ENCODE peak calls at places on chromosome 19, in six cellular contexts. One of them, this sample, is unnamed.

GRCh38 chr19:31223805-31224534 is 125.3 kb downstream of the TSHZ3 start:
- DNase-seq in NCI-H1105 treated with DMSO at 0.1 percent for 48 hours: no peak
- DNase-seq in foreskin fibroblast: peak
- DNase-seq in M059J: peak
- DNase-seq in NCI-H460: no peak
- DNase-seq in SK-N-SH: no peak
- DNase-seq in this sample: peak

GRCh38 chr19:28868836-28869235 is 344.1 kb downstream of the UQCRFS1 start:
- DNase-seq in NCI-H1105 treated with DMSO at 0.1 percent for 48 hours: no peak
- DNase-seq in foreskin fibroblast: no peak
- DNase-seq in M059J: no peak
- DNase-seq in NCI-H460: no peak
- DNase-seq in SK-N-SH: no peak
- DNase-seq in this sample: no peak

GRCh38 chr19:9808855-9809646 is 9.8 kb downstream of the FBXL12 start:
- DNase-seq in NCI-H1105 treated with DMSO at 0.1 percent for 48 hours: no peak
- DNase-seq in foreskin fibroblast: no peak
- DNase-seq in M059J: no peak
- DNase-seq in NCI-H460: no peak
- DNase-seq in SK-N-SH: no peak
- DNase-seq in this sample: no peak

GRCh38 chr19:16659464-16659831 is 496 bp downstream of the SMIM7 start:
- DNase-seq in NCI-H1105 treated with DMSO at 0.1 percent for 48 hours: no peak
- DNase-seq in foreskin fibroblast: no peak
- DNase-seq in M059J: no peak
- DNase-seq in NCI-H460: no peak
- DNase-seq in SK-N-SH: no peak
- DNase-seq in this sample: no peak

GRCh38 chr19:807627-808175 is 10.4 kb downstream of the PTBP1 start:
- DNase-seq in NCI-H1105 treated with DMSO at 0.1 percent for 48 hours: no peak
- DNase-seq in foreskin fibroblast: no peak
- DNase-seq in M059J: no peak
- DNase-seq in NCI-H460: no peak
- DNase-seq in SK-N-SH: peak
- DNase-seq in this sample: no peak

GRCh38 chr19:23521471-23521870 is 126.2 kb upstream of the ZNF91 start:
- DNase-seq in NCI-H1105 treated with DMSO at 0.1 percent for 48 hours: no peak
- DNase-seq in foreskin fibroblast: no peak
- DNase-seq in M059J: no peak
- DNase-seq in NCI-H460: no peak
- DNase-seq in SK-N-SH: no peak
- DNase-seq in this sample: no peak

GRCh38 chr19:33096005-33096404 is 15.0 kb downstream of the GPATCH1 start:
- DNase-seq in NCI-H1105 treated with DMSO at 0.1 percent for 48 hours: no peak
- DNase-seq in foreskin fibroblast: no peak
- DNase-seq in M059J: no peak
- DNase-seq in NCI-H460: no peak
- DNase-seq in SK-N-SH: no peak
- DNase-seq in this sample: no peak

GRCh38 chr19:23787106-23787505 is 28.4 kb upstream of the ZNF681 start:
- DNase-seq in NCI-H1105 treated with DMSO at 0.1 percent for 48 hours: no peak
- DNase-seq in foreskin fibroblast: no peak
- DNase-seq in M059J: peak
- DNase-seq in NCI-H460: no peak
- DNase-seq in SK-N-SH: no peak
- DNase-seq in this sample: peak

GRCh38 chr19:53088091-53088490 is 15.1 kb downstream of the ZNF160 start:
- DNase-seq in NCI-H1105 treated with DMSO at 0.1 percent for 48 hours: no peak
- DNase-seq in foreskin fibroblast: no peak
- DNase-seq in M059J: no peak
- DNase-seq in NCI-H460: no peak
- DNase-seq in SK-N-SH: no peak
- DNase-seq in this sample: no peak

GRCh38 chr19:19321143-19321577 is 531 bp downstream of the MAU2 start:
- DNase-seq in NCI-H1105 treated with DMSO at 0.1 percent for 48 hours: peak
- DNase-seq in foreskin fibroblast: no peak
- DNase-seq in M059J: peak
- DNase-seq in NCI-H460: no peak
- DNase-seq in SK-N-SH: peak
- DNase-seq in this sample: peak

GRCh38 chr19:32744555-32745325 is 25.2 kb downstream of the TDRD12 start:
- DNase-seq in NCI-H1105 treated with DMSO at 0.1 percent for 48 hours: no peak
- DNase-seq in foreskin fibroblast: no peak
- DNase-seq in M059J: no peak
- DNase-seq in NCI-H460: no peak
- DNase-seq in SK-N-SH: no peak
- DNase-seq in this sample: no peak

GRCh38 chr19:29681422-29682235 is 16.4 kb downstream of the PLEKHF1 start:
- DNase-seq in NCI-H1105 treated with DMSO at 0.1 percent for 48 hours: no peak
- DNase-seq in foreskin fibroblast: no peak
- DNase-seq in M059J: no peak
- DNase-seq in NCI-H460: no peak
- DNase-seq in SK-N-SH: no peak
- DNase-seq in this sample: no peak

GRCh38 chr19:33621065-33621785 is 528 bp upstream of the CHST8 start:
- DNase-seq in NCI-H1105 treated with DMSO at 0.1 percent for 48 hours: no peak
- DNase-seq in foreskin fibroblast: no peak
- DNase-seq in M059J: no peak
- DNase-seq in NCI-H460: no peak
- DNase-seq in SK-N-SH: no peak
- DNase-seq in this sample: no peak

GRCh38 chr19:17513801-17514200 is 2.4 kb downstream of the PGLS start:
- DNase-seq in NCI-H1105 treated with DMSO at 0.1 percent for 48 hours: no peak
- DNase-seq in foreskin fibroblast: no peak
- DNase-seq in M059J: peak
- DNase-seq in NCI-H460: no peak
- DNase-seq in SK-N-SH: no peak
- DNase-seq in this sample: peak

GRCh38 chr19:13783565-13784500 is 9.6 kb downstream of the C19orf53 start:
- DNase-seq in NCI-H1105 treated with DMSO at 0.1 percent for 48 hours: no peak
- DNase-seq in foreskin fibroblast: no peak
- DNase-seq in M059J: no peak
- DNase-seq in NCI-H460: no peak
- DNase-seq in SK-N-SH: no peak
- DNase-seq in this sample: no peak

GRCh38 chr19:21910318-21910717 is 74.3 kb upstream of the ZNF43 start:
- DNase-seq in NCI-H1105 treated with DMSO at 0.1 percent for 48 hours: no peak
- DNase-seq in foreskin fibroblast: no peak
- DNase-seq in M059J: no peak
- DNase-seq in NCI-H460: no peak
- DNase-seq in SK-N-SH: no peak
- DNase-seq in this sample: no peak

GRCh38 chr19:5207806-5208205 is 132.8 kb downstream of the PTPRS start:
- DNase-seq in NCI-H1105 treated with DMSO at 0.1 percent for 48 hours: no peak
- DNase-seq in foreskin fibroblast: no peak
- DNase-seq in M059J: no peak
- DNase-seq in NCI-H460: no peak
- DNase-seq in SK-N-SH: no peak
- DNase-seq in this sample: no peak

GRCh38 chr19:56137405-56137804 is 3.7 kb upstream of the ZNF444 start:
- DNase-seq in NCI-H1105 treated with DMSO at 0.1 percent for 48 hours: no peak
- DNase-seq in foreskin fibroblast: no peak
- DNase-seq in M059J: no peak
- DNase-seq in NCI-H460: no peak
- DNase-seq in SK-N-SH: no peak
- DNase-seq in this sample: no peak

GRCh38 chr19:30374791-30375650 is 2.8 kb downstream of the ZNF536 start:
- DNase-seq in NCI-H1105 treated with DMSO at 0.1 percent for 48 hours: peak
- DNase-seq in foreskin fibroblast: no peak
- DNase-seq in M059J: no peak
- DNase-seq in NCI-H460: no peak
- DNase-seq in SK-N-SH: peak
- DNase-seq in this sample: no peak

GRCh38 chr19:33795370-33796163 is 1.1 kb upstream of the KCTD15 start:
- DNase-seq in NCI-H1105 treated with DMSO at 0.1 percent for 48 hours: peak
- DNase-seq in foreskin fibroblast: peak
- DNase-seq in M059J: peak
- DNase-seq in NCI-H460: peak
- DNase-seq in SK-N-SH: peak
- DNase-seq in this sample: peak

GRCh38 chr19:48501961-48502719 is 9.5 kb downstream of the LMTK3 start:
- DNase-seq in NCI-H1105 treated with DMSO at 0.1 percent for 48 hours: peak
- DNase-seq in foreskin fibroblast: no peak
- DNase-seq in M059J: peak
- DNase-seq in NCI-H460: peak
- DNase-seq in SK-N-SH: peak
- DNase-seq in this sample: peak

GRCh38 chr19:18109731-18110671 is 12.4 kb downstream of the MAST3 start:
- DNase-seq in NCI-H1105 treated with DMSO at 0.1 percent for 48 hours: peak
- DNase-seq in foreskin fibroblast: no peak
- DNase-seq in M059J: no peak
- DNase-seq in NCI-H460: no peak
- DNase-seq in SK-N-SH: peak
- DNase-seq in this sample: peak

GRCh38 chr19:41456342-41456918 is 13.5 kb downstream of the ERICH4 start:
- DNase-seq in NCI-H1105 treated with DMSO at 0.1 percent for 48 hours: no peak
- DNase-seq in foreskin fibroblast: peak
- DNase-seq in M059J: peak
- DNase-seq in NCI-H460: no peak
- DNase-seq in SK-N-SH: no peak
- DNase-seq in this sample: peak

GRCh38 chr19:8363803-8364771 is at the start of gene ANGPTL4:
- DNase-seq in NCI-H1105 treated with DMSO at 0.1 percent for 48 hours: no peak
- DNase-seq in foreskin fibroblast: peak
- DNase-seq in M059J: peak
- DNase-seq in NCI-H460: peak
- DNase-seq in SK-N-SH: peak
- DNase-seq in this sample: peak

GRCh38 chr19:5108866-5109265 is 140.0 kb downstream of the KDM4B start:
- DNase-seq in NCI-H1105 treated with DMSO at 0.1 percent for 48 hours: no peak
- DNase-seq in foreskin fibroblast: no peak
- DNase-seq in M059J: no peak
- DNase-seq in NCI-H460: no peak
- DNase-seq in SK-N-SH: no peak
- DNase-seq in this sample: no peak

GRCh38 chr19:5914946-5915781 is 1.1 kb downstream of the CAPS start:
- DNase-seq in NCI-H1105 treated with DMSO at 0.1 percent for 48 hours: no peak
- DNase-seq in foreskin fibroblast: no peak
- DNase-seq in M059J: no peak
- DNase-seq in NCI-H460: no peak
- DNase-seq in SK-N-SH: no peak
- DNase-seq in this sample: no peak

GRCh38 chr19:40974633-40975037 is 16.4 kb upstream of the CYP2B6 start:
- DNase-seq in NCI-H1105 treated with DMSO at 0.1 percent for 48 hours: peak
- DNase-seq in foreskin fibroblast: peak
- DNase-seq in M059J: peak
- DNase-seq in NCI-H460: peak
- DNase-seq in SK-N-SH: peak
- DNase-seq in this sample: peak

GRCh38 chr19:6536138-6536671 is 5.4 kb downstream of the TNFSF9 start:
- DNase-seq in NCI-H1105 treated with DMSO at 0.1 percent for 48 hours: no peak
- DNase-seq in foreskin fibroblast: no peak
- DNase-seq in M059J: peak
- DNase-seq in NCI-H460: no peak
- DNase-seq in SK-N-SH: peak
- DNase-seq in this sample: peak

GRCh38 chr19:46056536-46056935 is 15.7 kb upstream of the IGFL4 start:
- DNase-seq in NCI-H1105 treated with DMSO at 0.1 percent for 48 hours: peak
- DNase-seq in foreskin fibroblast: no peak
- DNase-seq in M059J: no peak
- DNase-seq in NCI-H460: no peak
- DNase-seq in SK-N-SH: no peak
- DNase-seq in this sample: no peak

GRCh38 chr19:37654118-37654517 is 1.1 kb downstream of the ZFP30 start:
- DNase-seq in NCI-H1105 treated with DMSO at 0.1 percent for 48 hours: no peak
- DNase-seq in foreskin fibroblast: no peak
- DNase-seq in M059J: peak
- DNase-seq in NCI-H460: no peak
- DNase-seq in SK-N-SH: peak
- DNase-seq in this sample: no peak

This sample was measured in mesenchymal stem cell.